ENCODE peak calls at places on chromosomes 11 and 22, in six cellular contexts. B, C, E, H, M and T are unnamed samples.

GRCh38 chr11:72411623-72412532 is 22.5 kb downstream of the CLPB start:
- DNase-seq in B (no peak), C (peak; percentile 71), E (no peak), H (no peak), M (no peak), T (peak; percentile 20)

GRCh38 chr11:57358991-57359390 is 20.8 kb downstream of the P2RX3 start:
- DNase-seq in B (no peak), C (no peak), E (no peak), H (no peak), M (no peak), T (no peak)

GRCh38 chr22:47394504-47395440 is 632.3 kb downstream of the TBC1D22A start:
- DNase-seq in B (no peak), C (no peak), E (no peak), H (no peak), M (no peak), T (no peak)

GRCh38 chr22:38172489-38173155 is 9.0 kb downstream of the PLA2G6 start:
- DNase-seq in B (no peak), C (no peak), E (peak; percentile 29), H (peak; percentile 90), M (no peak), T (peak; percentile 49)

GRCh38 chr11:123570939-123571590 is 83.4 kb downstream of the SCN3B start:
- DNase-seq in B (no peak), C (no peak), E (no peak), H (no peak), M (no peak), T (no peak)

GRCh38 chr11:110827276-110827675 is 115.0 kb upstream of the ARHGAP20 start:
- DNase-seq in B (no peak), C (peak; percentile 17), E (no peak), H (no peak), M (no peak), T (no peak)

GRCh38 chr11:35375332-35376125 is 43.8 kb downstream of the SLC1A2 start:
- DNase-seq in B (no peak), C (no peak), E (no peak), H (no peak), M (no peak), T (no peak)

GRCh38 chr11:69539416-69540117 is 58.1 kb downstream of the LINC01488 start:
- DNase-seq in B (no peak), C (no peak), E (no peak), H (no peak), M (no peak), T (no peak)

GRCh38 chr22:36325163-36326031 is 62.4 kb downstream of the MYH9 start:
- DNase-seq in B (no peak), C (no peak), E (peak; percentile 75), H (peak; percentile 95), M (no peak), T (no peak)

GRCh38 chr22:48192920-48193319 is 1430.5 kb downstream of the TBC1D22A start:
- DNase-seq in B (no peak), C (no peak), E (no peak), H (no peak), M (no peak), T (no peak)

GRCh38 chr22:50576070-50576469 is 2.2 kb downstream of the CPT1B start:
- DNase-seq in B (peak; percentile 69), C (peak; percentile 76), E (peak; percentile 12), H (no peak), M (no peak), T (no peak)

GRCh38 chr11:119859684-119860083 is 130.7 kb upstream of the NECTIN1 start:
- DNase-seq in B (no peak), C (no peak), E (no peak), H (no peak), M (no peak), T (no peak)

GRCh38 chr11:9753031-9753430 is 89.2 kb downstream of the SWAP70 start:
- DNase-seq in B (no peak), C (no peak), E (peak; percentile 74), H (no peak), M (no peak), T (no peak)

GRCh38 chr11:118674094-118674460 is 5.4 kb downstream of the TREH start:
- DNase-seq in B (no peak), C (no peak), E (no peak), H (no peak), M (no peak), T (no peak)

GRCh38 chr22:26610072-26610958 is 7.5 kb downstream of the CRYBB1 start:
- DNase-seq in B (no peak), C (no peak), E (peak; percentile 89), H (no peak), M (peak; percentile 93), T (peak; percentile 24)

GRCh38 chr11:6404341-6405038 is 14.2 kb downstream of the SMPD1 start:
- DNase-seq in B (no peak), C (no peak), E (peak; percentile 18), H (no peak), M (no peak), T (no peak)

GRCh38 chr11:75428989-75429640 is 3.9 kb downstream of the KLHL35 start:
- DNase-seq in B (no peak), C (no peak), E (no peak), H (no peak), M (no peak), T (no peak)

GRCh38 chr11:35803115-35803514 is 140.5 kb downstream of the TRIM44 start:
- DNase-seq in B (no peak), C (no peak), E (no peak), H (no peak), M (no peak), T (no peak)

GRCh38 chr22:23751441-23751996 is 607 bp upstream of the ZNF70 start:
- DNase-seq in B (peak; percentile 58), C (peak; percentile 56), E (no peak), H (no peak), M (no peak), T (no peak)

GRCh38 chr22:23750744-23751440 is at the start of gene ZNF70:
- DNase-seq in B (peak; percentile 82), C (peak; percentile 94), E (peak; percentile 42), H (peak; percentile 92), M (no peak), T (peak; percentile 84)

GRCh38 chr22:23752090-23752691 is 1.3 kb upstream of the ZNF70 start:
- DNase-seq in B (peak; percentile 20), C (no peak), E (no peak), H (no peak), M (no peak), T (no peak)

GRCh38 chr22:23750374-23750743 is 553 bp downstream of the ZNF70 start:
- DNase-seq in B (no peak), C (no peak), E (no peak), H (no peak), M (no peak), T (no peak)

DNA sequence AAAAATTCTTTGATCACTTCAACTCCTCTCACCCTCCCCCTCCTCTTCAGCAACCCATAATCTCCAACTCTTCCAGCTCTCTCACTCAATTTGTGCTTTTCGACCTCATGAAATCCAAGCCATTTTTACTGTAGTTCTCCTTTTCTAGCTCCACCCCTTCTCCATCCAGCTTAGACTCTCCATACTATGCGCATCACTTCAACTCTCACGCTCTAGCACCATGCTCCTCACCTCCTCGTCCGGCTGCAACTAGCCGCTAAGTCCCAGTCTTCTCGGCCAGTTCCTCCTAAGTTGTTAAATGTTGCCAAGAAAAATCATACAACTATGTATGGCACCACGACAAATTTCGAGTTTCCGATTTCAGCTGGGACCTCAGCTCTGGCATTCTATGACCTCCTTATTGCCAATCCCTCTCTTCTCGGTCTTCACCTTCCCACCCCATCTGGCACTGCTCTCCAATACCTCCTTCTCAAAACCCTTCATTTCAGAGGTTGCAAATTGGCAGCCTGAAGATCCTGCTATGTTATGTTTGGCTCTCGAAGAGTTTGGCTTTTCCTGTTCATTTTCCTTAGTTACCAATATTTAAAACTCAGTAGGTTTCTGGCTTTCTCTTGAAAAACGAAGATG is 1.1 kb downstream of the ZNF70 start:
- DNase-seq in B (no peak), C (no peak), E (no peak), H (no peak), M (no peak), T (no peak)
- H3K27ac ChIP-seq in B (no peak overlapping the region), C (no peak overlapping the region), E (no peak overlapping the region), H (no peak overlapping the region), M (no peak overlapping the region), T (peak overlapping the region; percentile 48)

DNA sequence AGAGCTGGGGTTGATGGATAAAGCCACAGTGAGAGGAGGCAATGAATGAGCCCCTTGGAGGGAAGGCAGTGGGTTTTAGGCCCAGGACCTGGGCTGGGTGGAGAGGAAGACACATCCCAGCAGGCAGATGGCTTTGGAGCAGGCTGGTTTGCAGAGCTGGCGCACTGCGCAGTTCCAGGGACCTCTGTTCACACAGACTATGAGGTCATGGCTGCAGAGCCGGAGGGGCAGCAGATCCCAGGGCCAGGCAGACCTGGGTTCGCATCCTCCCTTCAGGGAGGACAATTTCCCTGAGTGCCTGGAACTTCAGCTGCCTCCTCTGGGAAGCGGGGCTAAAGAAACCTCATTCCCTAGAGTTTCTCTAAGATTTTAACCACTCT is 28.2 kb upstream of the DGKZ start:
- DNase-seq in B (no peak), C (no peak), E (no peak), H (no peak), M (no peak), T (no peak)
- H3K4me3 ChIP-seq in B (no peak overlapping the region), C (no peak overlapping the region), E (no peak overlapping the region), H (no peak overlapping the region), M (no peak overlapping the region), T (no peak overlapping the region)

DNA sequence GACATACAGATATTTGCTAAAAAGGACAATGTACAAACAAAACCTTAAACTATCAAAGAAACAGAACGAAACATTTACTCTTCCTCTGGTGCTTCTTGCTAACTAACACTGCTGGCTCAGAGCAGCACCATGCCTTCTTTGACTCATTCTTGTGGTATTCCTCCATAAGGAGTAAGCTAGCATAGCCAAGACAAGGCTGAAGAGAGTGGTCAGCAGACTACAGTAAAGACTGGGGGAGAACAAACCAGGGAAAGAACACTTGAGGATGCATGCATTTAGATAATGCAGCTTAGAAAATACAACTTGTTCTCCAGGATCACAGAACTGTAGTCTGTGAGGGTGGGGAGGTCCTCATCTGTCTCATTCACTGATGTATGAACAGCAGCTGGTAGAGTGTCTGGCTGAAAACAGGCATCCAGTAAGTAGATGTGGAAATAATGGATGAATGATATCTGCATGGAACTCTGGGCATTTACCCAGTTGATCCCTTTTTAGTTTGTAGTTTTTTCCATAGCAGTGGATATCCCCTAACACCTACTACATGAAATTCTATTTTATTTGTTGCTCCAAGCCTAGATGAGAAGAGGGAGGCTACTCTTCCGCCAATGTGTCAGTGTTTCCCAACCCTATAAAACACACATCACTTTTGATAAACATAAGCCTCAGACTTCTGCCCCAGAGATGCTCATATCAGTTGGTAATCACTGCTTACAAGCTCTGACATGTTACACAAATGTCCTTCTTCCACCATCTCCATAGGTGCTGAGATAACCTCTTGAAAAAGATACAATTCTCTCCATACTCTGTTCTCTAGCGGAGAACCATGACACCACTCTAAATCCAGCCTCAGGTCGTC is 7.3 kb downstream of the SNX19 start:
- DNase-seq in B (no peak), C (no peak), E (peak; percentile 85), H (no peak), M (no peak), T (no peak)
- H3K27ac ChIP-seq in B (no peak overlapping the region), C (no peak overlapping the region), E (peak overlapping the region; percentile 81), H (no peak overlapping the region), M (no peak overlapping the region), T (no peak overlapping the region)

DNA sequence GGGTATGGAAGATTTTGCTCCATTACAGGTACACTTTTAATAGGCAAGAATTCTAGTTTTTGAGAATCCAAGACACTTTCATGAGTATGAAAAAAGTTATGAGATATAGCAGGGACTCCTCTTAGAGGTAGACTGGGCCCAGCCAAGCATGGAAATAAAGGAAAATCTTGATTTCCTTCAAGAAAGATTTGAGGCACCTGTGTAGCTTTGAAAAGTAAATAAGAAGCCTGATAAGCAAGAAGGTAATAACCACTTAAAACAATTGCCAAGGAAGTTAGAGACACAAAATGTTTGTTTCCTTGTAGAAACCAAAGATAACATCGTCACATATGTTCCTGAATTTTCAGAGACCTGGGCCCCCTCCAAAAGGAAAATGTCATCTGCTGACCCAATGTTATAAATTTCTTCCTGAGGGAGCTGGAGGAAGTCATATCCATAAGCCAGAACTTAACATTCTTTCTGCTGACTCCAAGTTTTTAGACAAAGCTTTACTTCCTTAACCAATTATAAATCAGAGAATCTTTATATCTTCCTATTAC is 314.5 kb upstream of the ANO3 start:
- DNase-seq in B (no peak), C (no peak), E (no peak), H (no peak), M (no peak), T (no peak)
- H3K4me3 ChIP-seq in B (no peak overlapping the region), C (no peak overlapping the region), E (no peak overlapping the region), H (no peak overlapping the region), M (no peak overlapping the region), T (no peak overlapping the region)